ENCODE peak calls at places on chromosomes 2 and 18, in ten cellular contexts. K is A549; F is bronchial epithelial cell; V is CD8-positive, alpha-beta T cell; W is BE2C; Y is astrocyte of the cerebellum; M is choroid plexus epithelial cell; U is cardiac fibroblast; B is transverse colon; A is foreskin fibroblast. L is an unnamed sample.

GRCh38 chr2:23476786-23477185 is 91.8 kb downstream of the KLHL29 start:
- DNase-seq in K (no peak), F (no peak), V (no peak), W (no peak), Y (no peak), M (no peak), U (no peak), B (no peak), A (no peak), L (no peak)

GRCh38 chr2:148244593-148245292 is 223.9 kb downstream of the MBD5 start:
- DNase-seq in K (no peak), F (peak; percentile 54), V (no peak), W (no peak), Y (no peak), M (peak; percentile 80), U (peak; percentile 83), B (no peak), A (peak; percentile 65), L (peak; percentile 79)

GRCh38 chr2:88307817-88308216 is 137.7 kb downstream of the THNSL2 start:
- DNase-seq in K (peak; percentile 18), F (peak; percentile 23), V (no peak), W (no peak), Y (no peak), M (peak; percentile 10), U (peak; percentile 2), B (no peak), A (no peak), L (no peak)

GRCh38 chr2:101219281-101219680 is 33.4 kb upstream of the CNOT11 start:
- DNase-seq in K (no peak), F (no peak), V (no peak), W (no peak), Y (no peak), M (no peak), U (no peak), B (no peak), A (no peak), L (no peak)

GRCh38 chr2:75493230-75493629 is 67.5 kb downstream of the EVA1A start:
- DNase-seq in K (no peak), F (no peak), V (no peak), W (peak; percentile 64), Y (no peak), M (no peak), U (no peak), B (no peak), A (no peak), L (no peak)

GRCh38 chr2:11998218-11998617 is 251.8 kb downstream of the LPIN1 start:
- DNase-seq in K (no peak), F (peak; percentile 48), V (no peak), W (no peak), Y (no peak), M (peak; percentile 44), U (peak; percentile 37), B (no peak), A (peak; percentile 50), L (peak; percentile 38)

GRCh38 chr2:24228470-24228869 is 53.6 kb downstream of the FAM228A start:
- DNase-seq in K (peak; percentile 28), F (peak; percentile 32), V (no peak), W (no peak), Y (no peak), M (peak; percentile 38), U (peak; percentile 53), B (no peak), A (no peak), L (peak; percentile 39)

GRCh38 chr2:196260546-196260945 is 89.2 kb upstream of the STK17B start:
- DNase-seq in K (no peak), F (no peak), V (no peak), W (no peak), Y (no peak), M (no peak), U (no peak), B (no peak), A (no peak), L (no peak)

GRCh38 chr2:39416172-39416571 is 20.9 kb downstream of the MAP4K3 start:
- DNase-seq in K (no peak), F (no peak), V (no peak), W (no peak), Y (peak; percentile 50), M (peak; percentile 65), U (no peak), B (no peak), A (peak; percentile 56), L (no peak)

GRCh38 chr2:33443272-33443829 is 33.1 kb upstream of the RASGRP3 start:
- DNase-seq in K (no peak), F (no peak), V (no peak), W (no peak), Y (no peak), M (peak; percentile 66), U (peak; percentile 52), B (no peak), A (peak; percentile 34), L (peak; percentile 49)

GRCh38 chr2:27549303-27549702 is 33.5 kb upstream of the ZNF512 start:
- DNase-seq in K (no peak), F (no peak), V (no peak), W (no peak), Y (no peak), M (no peak), U (no peak), B (no peak), A (no peak), L (no peak)

GRCh38 chr2:11234309-11234708 is 79.0 kb downstream of the SLC66A3 start:
- DNase-seq in K (no peak), F (peak; percentile 17), V (no peak), W (no peak), Y (no peak), M (peak; percentile 45), U (peak; percentile 45), B (no peak), A (no peak), L (peak; percentile 48)

GRCh38 chr2:161606327-161606726 is 17.9 kb upstream of the SLC4A10 start:
- DNase-seq in K (no peak), F (no peak), V (no peak), W (no peak), Y (no peak), M (no peak), U (no peak), B (no peak), A (no peak), L (no peak)

GRCh38 chr2:7633556-7634153 is 716.4 kb downstream of the RNF144A start:
- DNase-seq in K (no peak), F (no peak), V (no peak), W (no peak), Y (no peak), M (no peak), U (no peak), B (no peak), A (no peak), L (no peak)

GRCh38 chr18:34223893-34224422 is 755 bp downstream of the NOL4 start:
- DNase-seq in K (no peak), F (no peak), V (no peak), W (no peak), Y (no peak), M (peak; percentile 1), U (peak; percentile 5), B (no peak), A (no peak), L (no peak)

GRCh38 chr2:209334188-209335017 is 89.4 kb upstream of the MAP2 start:
- DNase-seq in K (peak; percentile 6), F (peak; percentile 46), V (no peak), W (peak; percentile 67), Y (peak; percentile 53), M (peak; percentile 75), U (peak; percentile 76), B (peak; percentile 16), A (peak; percentile 23), L (peak; percentile 75)

GRCh38 chr18:61825386-61825785 is 67.4 kb downstream of the RNF152 start:
- DNase-seq in K (no peak), F (no peak), V (no peak), W (no peak), Y (peak; percentile 38), M (peak; percentile 67), U (peak; percentile 35), B (no peak), A (peak; percentile 36), L (no peak)

GRCh38 chr2:2698182-2699116 is 367.4 kb upstream of the MYT1L start:
- DNase-seq in K (peak; percentile 33), F (peak; percentile 4), V (no peak), W (peak; percentile 48), Y (no peak), M (peak; percentile 1), U (no peak), B (no peak), A (no peak), L (no peak)
- TF ChIP-seq CTCF in K (peak; percentile 25), F (no peak), V (no peak), W (peak; percentile 59), Y (peak; percentile 24), M (no peak), U (no peak), B (no peak), A (no peak), L (no peak)

DNA sequence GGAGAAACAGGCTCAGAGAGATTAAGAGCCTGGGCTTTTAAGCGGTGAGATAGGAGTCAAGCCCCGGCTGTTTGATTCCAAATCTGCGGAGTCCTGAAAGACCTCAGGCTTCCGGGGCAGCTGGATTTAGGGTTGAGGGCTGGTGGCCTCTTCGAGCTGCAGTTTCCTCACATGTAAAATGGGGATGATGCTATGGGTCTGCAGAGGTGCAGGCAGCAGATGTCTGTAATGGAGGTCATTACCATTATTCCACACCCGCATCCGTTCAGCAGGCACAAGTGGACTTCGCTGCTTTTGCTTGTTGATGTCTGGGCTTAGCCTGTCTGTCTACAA is 175.6 kb upstream of the HS6ST1 start:
- DNase-seq in K (no peak), F (no peak), V (no peak), W (no peak), Y (no peak), M (peak; percentile 5), U (no peak), B (no peak), A (no peak), L (no peak)
- H3K4me3 ChIP-seq in K (no peak overlapping the region), F (no peak overlapping the region), V (no peak overlapping the region), W (no peak overlapping the region), Y (no peak overlapping the region), M (no peak overlapping the region), U (no peak overlapping the region), B (no peak overlapping the region), A (no peak overlapping the region), L (no peak overlapping the region)

DNA sequence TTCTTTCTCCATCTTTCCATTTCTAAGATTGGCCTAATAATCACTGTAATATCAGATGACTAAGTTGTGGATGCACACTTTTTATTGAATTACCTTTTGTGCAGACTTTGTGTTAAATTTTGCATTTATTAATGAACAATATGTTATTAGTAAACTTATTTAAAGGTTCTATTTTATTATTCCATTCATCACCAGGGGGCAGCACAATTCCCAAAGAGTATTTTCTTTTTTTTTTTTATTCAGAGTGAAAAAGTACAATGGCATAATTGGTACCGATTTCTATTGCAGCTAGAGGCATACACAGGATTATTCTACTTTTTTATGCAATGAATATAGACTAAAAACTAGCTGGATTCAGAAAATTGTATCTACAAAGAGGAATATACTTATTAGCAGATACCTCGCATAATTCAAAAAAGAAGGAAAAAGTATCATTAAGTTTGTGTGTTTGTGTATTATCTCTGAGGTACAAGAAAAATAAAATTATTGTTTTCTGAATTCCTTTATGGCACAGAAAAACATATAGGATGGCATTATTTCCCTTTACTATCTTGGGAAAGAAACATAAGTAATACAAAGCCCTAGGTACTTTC is 390.6 kb downstream of the ERBB4 start:
- DNase-seq in K (no peak), F (no peak), V (no peak), W (no peak), Y (no peak), M (peak; percentile 38), U (peak; percentile 44), B (no peak), A (no peak), L (peak; percentile 35)
- TF ChIP-seq CTCF in K (peak; percentile 51), F (no peak), V (no peak), W (peak; percentile 36), Y (no peak), M (peak; percentile 50), U (peak; percentile 41), B (peak; percentile 34), A (peak; percentile 15), L (peak; percentile 49)

GRCh38 chr2:76737607-76738006 is 784.6 kb downstream of the LRRTM4 start:
- DNase-seq in K (no peak), F (no peak), V (no peak), W (no peak), Y (no peak), M (no peak), U (no peak), B (no peak), A (no peak), L (no peak)
- H3K4me3 ChIP-seq in K (no peak overlapping the region), F (no peak overlapping the region), V (no peak overlapping the region), W (no peak overlapping the region), Y (no peak overlapping the region), M (no peak overlapping the region), U (no peak overlapping the region), B (no peak overlapping the region), A (no peak overlapping the region), L (no peak overlapping the region)

L was measured in fibroblast of pulmonary artery.